ENCODE peak calls at places on chromosomes 12 and 14, in five cellular contexts. One of them, this sample, is unnamed.
A peak's percentile ranks its signal among the peaks of the same experiment; 100 is the strongest.

GRCh38 chr12:3520711-3521110 is 29.7 kb downstream of the PRMT8 start:
- DNase-seq in naive thymus-derived CD4-positive, alpha-beta T cell: no peak
- DNase-seq in hepatocyte: no peak
- DNase-seq in lower lobe of right lung: no peak
- DNase-seq in transverse colon: no peak
- DNase-seq in this sample: no peak

GRCh38 chr14:76377675-76378074 is 1.7 kb downstream of the ESRRB start:
- DNase-seq in naive thymus-derived CD4-positive, alpha-beta T cell: no peak
- DNase-seq in transverse colon: no peak
- DNase-seq in hepatocyte: no peak
- DNase-seq in lower lobe of right lung: no peak
- DNase-seq in this sample: no peak

GRCh38 chr14:24673059-24673458 is 39.1 kb upstream of the GZMB start:
- DNase-seq in lower lobe of right lung: no peak
- DNase-seq in transverse colon: no peak
- DNase-seq in hepatocyte: no peak
- DNase-seq in naive thymus-derived CD4-positive, alpha-beta T cell: no peak
- DNase-seq in this sample: no peak

GRCh38 chr12:103858953-103859601 is 18.0 kb upstream of the NT5DC3 start:
- DNase-seq in transverse colon: peak; percentile 81
- DNase-seq in naive thymus-derived CD4-positive, alpha-beta T cell: no peak
- DNase-seq in lower lobe of right lung: no peak
- DNase-seq in hepatocyte: peak; percentile 89
- DNase-seq in this sample: no peak

GRCh38 chr12:90999518-90999917 is 5.3 kb downstream of the EPYC start:
- DNase-seq in transverse colon: no peak
- DNase-seq in naive thymus-derived CD4-positive, alpha-beta T cell: no peak
- DNase-seq in lower lobe of right lung: no peak
- DNase-seq in hepatocyte: no peak
- DNase-seq in this sample: no peak

GRCh38 chr14:74459289-74459946 is 33.4 kb upstream of the SYNDIG1L start:
- DNase-seq in lower lobe of right lung: no peak
- DNase-seq in transverse colon: no peak
- DNase-seq in naive thymus-derived CD4-positive, alpha-beta T cell: no peak
- DNase-seq in hepatocyte: peak; percentile 47
- DNase-seq in this sample: no peak

GRCh38 chr12:116962197-116962596 is 51.4 kb downstream of the FBXW8 start:
- DNase-seq in naive thymus-derived CD4-positive, alpha-beta T cell: no peak
- DNase-seq in hepatocyte: no peak
- DNase-seq in lower lobe of right lung: no peak
- DNase-seq in transverse colon: no peak
- DNase-seq in this sample: peak; percentile 16

GRCh38 chr14:68637106-68638021 is 155.5 kb downstream of the ZFP36L1 start:
- DNase-seq in naive thymus-derived CD4-positive, alpha-beta T cell: no peak
- DNase-seq in hepatocyte: no peak
- DNase-seq in transverse colon: no peak
- DNase-seq in lower lobe of right lung: no peak
- DNase-seq in this sample: no peak

GRCh38 chr12:66399626-66399931 is 97.3 kb downstream of the HELB start:
- DNase-seq in lower lobe of right lung: no peak
- DNase-seq in naive thymus-derived CD4-positive, alpha-beta T cell: no peak
- DNase-seq in transverse colon: no peak
- DNase-seq in hepatocyte: no peak
- DNase-seq in this sample: no peak
- H3K36me3 ChIP-seq in lower lobe of right lung: no peaks in the 10 kb centered on the region
- H3K36me3 ChIP-seq in naive thymus-derived CD4-positive, alpha-beta T cell: no peaks in the 10 kb centered on the region
- H3K36me3 ChIP-seq in transverse colon: no peaks in the 10 kb centered on the region
- H3K36me3 ChIP-seq in hepatocyte: no peaks in the 10 kb centered on the region
- H3K36me3 ChIP-seq in this sample: no peaks in the 10 kb centered on the region

GRCh38 chr12:68094645-68095395 is 64.7 kb downstream of the IFNG start:
- DNase-seq in hepatocyte: no peak
- DNase-seq in naive thymus-derived CD4-positive, alpha-beta T cell: no peak
- DNase-seq in transverse colon: no peak
- DNase-seq in lower lobe of right lung: no peak
- DNase-seq in this sample: no peak

GRCh38 chr12:68100241-68100640 is 59.3 kb downstream of the IFNG start:
- DNase-seq in naive thymus-derived CD4-positive, alpha-beta T cell: no peak
- DNase-seq in lower lobe of right lung: no peak
- DNase-seq in hepatocyte: no peak
- DNase-seq in transverse colon: no peak
- DNase-seq in this sample: no peak

GRCh38 chr12:68094195-68094594 is 65.3 kb downstream of the IFNG start:
- DNase-seq in lower lobe of right lung: no peak
- DNase-seq in transverse colon: no peak
- DNase-seq in naive thymus-derived CD4-positive, alpha-beta T cell: no peak
- DNase-seq in hepatocyte: no peak
- DNase-seq in this sample: no peak

GRCh38 chr12:68098939-68099338 is 60.6 kb downstream of the IFNG start:
- DNase-seq in naive thymus-derived CD4-positive, alpha-beta T cell: no peak
- DNase-seq in hepatocyte: no peak
- DNase-seq in lower lobe of right lung: no peak
- DNase-seq in transverse colon: no peak
- DNase-seq in this sample: no peak

GRCh38 chr12:68097386-68097785 is 62.2 kb downstream of the IFNG start:
- DNase-seq in hepatocyte: no peak
- DNase-seq in naive thymus-derived CD4-positive, alpha-beta T cell: no peak
- DNase-seq in transverse colon: no peak
- DNase-seq in lower lobe of right lung: no peak
- DNase-seq in this sample: no peak
- H3K36me3 ChIP-seq in hepatocyte: no peaks in the 10 kb centered on the region
- H3K36me3 ChIP-seq in naive thymus-derived CD4-positive, alpha-beta T cell: no peaks in the 10 kb centered on the region
- H3K36me3 ChIP-seq in transverse colon: no peaks in the 10 kb centered on the region
- H3K36me3 ChIP-seq in lower lobe of right lung: no peaks in the 10 kb centered on the region
- H3K36me3 ChIP-seq in this sample: no peaks in the 10 kb centered on the region

GRCh38 chr12:132746621-132747020 is 15.0 kb downstream of the ANKLE2 start:
- DNase-seq in hepatocyte: no peak
- DNase-seq in lower lobe of right lung: no peak
- DNase-seq in transverse colon: no peak
- DNase-seq in naive thymus-derived CD4-positive, alpha-beta T cell: no peak
- DNase-seq in this sample: no peak
- H3K36me3 ChIP-seq in hepatocyte: peaks cover 2% of the 10 kb centered on the region
- H3K36me3 ChIP-seq in lower lobe of right lung: peaks cover 100% of the 10 kb centered on the region
- H3K36me3 ChIP-seq in transverse colon: no peaks in the 10 kb centered on the region
- H3K36me3 ChIP-seq in naive thymus-derived CD4-positive, alpha-beta T cell: peaks cover 24% of the 10 kb centered on the region
- H3K36me3 ChIP-seq in this sample: no peaks in the 10 kb centered on the region

GRCh38 chr12:124022161-124022560 is 49.1 kb downstream of the ZNF664 start:
- DNase-seq in hepatocyte: no peak
- DNase-seq in naive thymus-derived CD4-positive, alpha-beta T cell: no peak
- DNase-seq in lower lobe of right lung: no peak
- DNase-seq in transverse colon: no peak
- DNase-seq in this sample: no peak

GRCh38 chr12:124020398-124021024 is 47.5 kb downstream of the ZNF664 start:
- DNase-seq in transverse colon: no peak
- DNase-seq in lower lobe of right lung: no peak
- DNase-seq in hepatocyte: no peak
- DNase-seq in naive thymus-derived CD4-positive, alpha-beta T cell: no peak
- DNase-seq in this sample: no peak

GRCh38 chr12:124021025-124021406 is 48.0 kb downstream of the ZNF664 start:
- DNase-seq in lower lobe of right lung: no peak
- DNase-seq in transverse colon: no peak
- DNase-seq in naive thymus-derived CD4-positive, alpha-beta T cell: no peak
- DNase-seq in hepatocyte: no peak
- DNase-seq in this sample: no peak

GRCh38 chr12:124018526-124018925 is 45.5 kb downstream of the ZNF664 start:
- DNase-seq in hepatocyte: no peak
- DNase-seq in lower lobe of right lung: no peak
- DNase-seq in naive thymus-derived CD4-positive, alpha-beta T cell: no peak
- DNase-seq in transverse colon: no peak
- DNase-seq in this sample: no peak

GRCh38 chr12:124019115-124019514 is 46.1 kb downstream of the ZNF664 start:
- DNase-seq in lower lobe of right lung: no peak
- DNase-seq in transverse colon: no peak
- DNase-seq in naive thymus-derived CD4-positive, alpha-beta T cell: no peak
- DNase-seq in hepatocyte: no peak
- DNase-seq in this sample: no peak
- H3K36me3 ChIP-seq in lower lobe of right lung: peaks cover 18% of the 10 kb centered on the region
- H3K36me3 ChIP-seq in transverse colon: no peaks in the 10 kb centered on the region
- H3K36me3 ChIP-seq in naive thymus-derived CD4-positive, alpha-beta T cell: no peaks in the 10 kb centered on the region
- H3K36me3 ChIP-seq in hepatocyte: no peaks in the 10 kb centered on the region
- H3K36me3 ChIP-seq in this sample: no peaks in the 10 kb centered on the region

GRCh38 chr14:58455593-58456265 is 28.2 kb downstream of the KIAA0586 start:
- DNase-seq in hepatocyte: peak; percentile 24
- DNase-seq in naive thymus-derived CD4-positive, alpha-beta T cell: no peak
- DNase-seq in lower lobe of right lung: no peak
- DNase-seq in transverse colon: no peak
- DNase-seq in this sample: no peak
- H3K36me3 ChIP-seq in hepatocyte: no peaks in the 10 kb centered on the region
- H3K36me3 ChIP-seq in naive thymus-derived CD4-positive, alpha-beta T cell: peaks cover 6% of the 10 kb centered on the region
- H3K36me3 ChIP-seq in lower lobe of right lung: peaks cover 79% of the 10 kb centered on the region
- H3K36me3 ChIP-seq in transverse colon: no peaks in the 10 kb centered on the region
- H3K36me3 ChIP-seq in this sample: no peaks in the 10 kb centered on the region

This sample was measured in MM.1S.